ENCODE peak calls at places on chromosomes 6 and 20, in eight cellular contexts. W, E, X, G, O, U, I and C are unnamed samples.
A peak's percentile ranks its signal among the peaks of the same experiment; 100 is the strongest.

GRCh38 chr20:37346232-37346525 is 239 bp downstream of the SRC start:
- DNase-seq in U (no peak), G (no peak), I (no peak), O (no peak), X (no peak), W (no peak), E (no peak), C (no peak)

GRCh38 chr6:6678185-6678671 is 89.7 kb downstream of the LY86 start:
- DNase-seq in O (no peak), X (no peak), G (no peak), I (no peak), W (no peak), U (no peak), E (peak; percentile 32), C (no peak)

GRCh38 chr20:2314759-2315439 is 19.1 kb downstream of the TGM3 start:
- DNase-seq in O (peak; percentile 45), I (no peak), X (peak; percentile 42), U (no peak), G (no peak), W (peak; percentile 70), E (no peak), C (no peak)

GRCh38 chr6:24797596-24798216 is 1.0 kb downstream of the ARMH2 start:
- DNase-seq in I (no peak), E (no peak), W (no peak), G (no peak), O (no peak), U (no peak), X (no peak), C (no peak)

GRCh38 chr20:43096471-43096870 is 93.2 kb downstream of the PTPRT start:
- DNase-seq in O (no peak), U (no peak), I (no peak), G (peak; percentile 44), E (no peak), W (no peak), X (no peak), C (no peak)

GRCh38 chr20:20624914-20625313 is 87.5 kb downstream of the RALGAPA2 start:
- DNase-seq in E (no peak), I (no peak), O (no peak), G (no peak), X (no peak), W (no peak), U (peak; percentile 50), C (no peak)

GRCh38 chr6:48765352-48765961 is 654.5 kb upstream of the PTCHD4 start:
- DNase-seq in G (no peak), U (peak; percentile 32), I (no peak), O (no peak), E (no peak), X (peak; percentile 22), W (no peak), C (no peak)

GRCh38 chr6:35568967-35569606 is 56.4 kb upstream of the TULP1 start:
- DNase-seq in W (peak; percentile 80), X (peak; percentile 35), G (peak; percentile 83), E (no peak), U (peak; percentile 47), O (peak; percentile 56), I (peak; percentile 86), C (peak; percentile 45)

GRCh38 chr6:4999586-4999985 is 4.3 kb downstream of the RPP40 start:
- DNase-seq in I (no peak), U (no peak), E (no peak), G (no peak), X (no peak), W (no peak), O (no peak), C (no peak)

GRCh38 chr20:36574278-36575065 is 1.1 kb downstream of the TGIF2 start:
- DNase-seq in W (peak; percentile 80), U (peak; percentile 51), G (peak; percentile 81), X (peak; percentile 49), I (no peak), O (no peak), E (peak; percentile 46), C (peak; percentile 82)

GRCh38 chr6:137780447-137781034 is 86.5 kb upstream of the TNFAIP3 start:
- DNase-seq in U (no peak), O (no peak), I (no peak), E (no peak), X (no peak), W (no peak), G (no peak), C (peak; percentile 49)

GRCh38 chr20:36035720-36036119 is 67.3 kb downstream of the CNBD2 start:
- DNase-seq in G (no peak), I (no peak), O (no peak), U (no peak), X (no peak), E (no peak), W (no peak), C (no peak)

GRCh38 chr20:11159728-11160127 is 485.9 kb upstream of the JAG1 start:
- DNase-seq in X (peak; percentile 26), E (no peak), G (no peak), W (peak; percentile 64), O (no peak), U (no peak), I (no peak), C (peak; percentile 12)

GRCh38 chr6:32938494-32938893 is 2.3 kb downstream of the HLA-DMB start:
- DNase-seq in O (no peak), E (no peak), G (no peak), U (no peak), I (no peak), X (no peak), W (no peak), C (no peak)

GRCh38 chr6:69179681-69180080 is 544.6 kb downstream of the ADGRB3 start:
- DNase-seq in I (no peak), G (no peak), O (no peak), U (no peak), X (no peak), E (no peak), W (no peak), C (no peak)

GRCh38 chr20:50513169-50514034 is 3.2 kb downstream of the PTPN1 start:
- DNase-seq in O (no peak), X (no peak), U (no peak), G (no peak), W (no peak), E (no peak), I (no peak), C (no peak)

GRCh38 chr6:111533087-111533784 is 50.2 kb upstream of the REV3L start:
- DNase-seq in E (no peak), X (no peak), U (no peak), W (no peak), O (no peak), I (no peak), G (no peak), C (no peak)

GRCh38 chr6:30679765-30680535 is 6.5 kb downstream of the PPP1R18 start:
- DNase-seq in O (no peak), U (no peak), W (no peak), I (no peak), E (no peak), G (no peak), X (no peak), C (no peak)

GRCh38 chr6:81999270-81999669 is 246.8 kb upstream of the TENT5A start:
- DNase-seq in O (no peak), X (no peak), G (no peak), E (no peak), U (no peak), W (no peak), I (no peak), C (no peak)

GRCh38 chr20:31452575-31452974 is 12.1 kb downstream of the DEFB123 start:
- DNase-seq in U (no peak), G (no peak), W (no peak), E (no peak), I (no peak), X (no peak), O (no peak), C (no peak)

GRCh38 chr6:45548657-45549515 is 171.2 kb upstream of the SUPT3H start:
- DNase-seq in X (no peak), O (no peak), U (no peak), G (no peak), E (no peak), W (no peak), I (no peak), C (no peak)

DNA sequence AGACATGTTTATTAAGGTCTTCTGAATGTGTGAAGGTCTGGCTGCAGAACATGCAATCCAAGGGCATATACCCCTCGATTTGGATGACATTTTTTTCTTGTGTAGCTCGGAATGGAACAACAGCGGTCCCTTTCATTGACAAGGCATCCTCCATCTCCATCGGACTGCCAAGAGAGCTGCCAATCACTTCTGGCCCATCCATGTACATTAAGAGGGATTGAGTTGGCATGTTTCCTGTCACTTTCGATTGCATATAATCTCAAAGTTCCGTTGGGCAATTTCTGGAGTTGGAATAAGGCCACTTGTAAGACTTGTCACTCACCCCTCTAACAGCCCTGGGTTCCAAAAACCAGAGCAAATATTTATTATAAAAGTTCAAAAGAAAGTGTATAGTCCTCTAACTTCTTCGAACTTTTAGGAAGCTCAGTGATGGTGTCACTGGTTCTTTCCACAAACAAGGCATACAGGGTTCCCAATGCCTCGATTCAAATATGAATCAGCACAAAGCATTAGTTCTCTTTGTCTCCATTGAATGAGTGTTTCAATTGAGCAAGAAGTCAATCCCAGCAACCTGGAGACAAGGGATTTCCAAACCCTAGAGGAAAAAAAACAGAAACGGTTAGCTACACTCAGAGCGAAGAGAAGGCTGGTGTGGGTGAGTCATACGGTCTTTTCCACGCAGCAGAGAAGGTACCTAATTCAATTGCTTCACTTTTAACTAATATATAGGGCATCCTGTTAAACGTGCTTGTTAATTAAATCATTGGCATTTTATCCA is 10.9 kb downstream of the ZNF217 start:
- DNase-seq in G (no peak), E (peak; percentile 78), U (peak; percentile 26), I (no peak), W (peak; percentile 79), X (peak; percentile 71), O (no peak), C (no peak)
- TF ChIP-seq EP300 in G (no peak), E (peak; percentile 20), U (no peak), I (no peak), W (no peak), X (no peak), O (peak; percentile 86), C (no peak)

GRCh38 chr6:43481591-43482242 is 4.3 kb downstream of the TJAP1 start:
- DNase-seq in X (no peak), O (no peak), E (no peak), G (no peak), W (no peak), I (no peak), U (no peak), C (no peak)
- H3K27ac ChIP-seq in X (no peak overlapping the region), O (no peak overlapping the region), E (no peak overlapping the region), G (no peak overlapping the region), W (no peak overlapping the region), I (no peak overlapping the region), U (no peak overlapping the region), C (no peak overlapping the region)

DNA sequence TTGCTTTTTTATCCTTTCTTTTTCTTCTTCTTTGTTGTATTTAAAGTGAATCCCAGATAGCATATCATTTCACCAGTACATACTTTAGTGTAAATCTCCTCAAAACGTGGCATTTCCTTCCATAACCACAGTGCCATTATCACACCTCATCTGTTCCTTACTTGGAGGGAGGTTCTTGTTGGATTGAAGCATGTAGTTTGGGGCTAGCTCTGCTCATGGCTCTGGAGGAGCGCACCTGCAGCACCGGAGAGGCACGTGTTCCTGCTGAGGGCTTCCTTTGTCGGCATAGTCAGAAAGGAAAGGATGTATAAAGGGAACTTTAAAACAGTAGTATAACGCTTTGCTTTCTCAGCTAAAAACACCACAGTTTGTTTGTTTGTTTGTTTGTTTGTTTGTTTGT is 121.7 kb upstream of the TMEM181 start:
- DNase-seq in W (no peak), G (peak; percentile 14), U (no peak), O (no peak), E (no peak), X (no peak), I (no peak), C (no peak)
- TF ChIP-seq POLR2A in W (no peak), G (no peak), U (no peak), O (no peak), E (no peak), X (no peak), I (no peak), C (no peak)

GRCh38 chr6:131917763-131918649 is 33.2 kb downstream of the CCN2 start:
- DNase-seq in X (no peak), G (no peak), O (no peak), U (no peak), I (no peak), W (no peak), E (no peak), C (no peak)
- TF ChIP-seq EP300 in X (no peak), G (no peak), O (no peak), U (no peak), I (no peak), W (no peak), E (no peak), C (no peak)